ENCODE peak calls at places on chromosomes 6 and 20, in six cellular contexts. Q is transverse colon, T is esophagus squamous epithelium, R is tibial nerve, M is breast epithelium, J is spleen. X is an unnamed sample. For H3K4me1, the result is how much of the 10 kb centered on the place peaks cover.

GRCh38 chr6:132716238-132716637 is 2.4 kb upstream of the VNN1 start:
- DNase-seq in Q (no peak), T (no peak), R (no peak), M (no peak), J (no peak), X (no peak)

GRCh38 chr20:13384132-13384531 is 163.1 kb downstream of the ISM1 start:
- DNase-seq in Q (no peak), T (no peak), R (no peak), M (no peak), J (no peak), X (no peak)

GRCh38 chr6:79266051-79266450 is 31.6 kb upstream of the HMGN3 start:
- DNase-seq in Q (no peak), T (no peak), R (no peak), M (no peak), J (no peak), X (no peak)

GRCh38 chr6:43669050-43669921 is 18.3 kb downstream of the MRPS18A start:
- DNase-seq in Q (no peak), T (no peak), R (peak), M (peak), J (no peak), X (no peak)

GRCh38 chr6:134846865-134847264 is 103.0 kb downstream of the ALDH8A1 start:
- DNase-seq in Q (no peak), T (no peak), R (no peak), M (no peak), J (no peak), X (no peak)

GRCh38 chr20:635609-636338 is 17.2 kb downstream of the SRXN1 start:
- DNase-seq in Q (no peak), T (no peak), R (no peak), M (no peak), J (no peak), X (peak)

GRCh38 chr20:49343246-49343645 is 65.4 kb upstream of the ZNFX1 start:
- DNase-seq in Q (no peak), T (no peak), R (no peak), M (no peak), J (no peak), X (no peak)

GRCh38 chr6:1641391-1641790 is 31.7 kb downstream of the FOXC1 start:
- DNase-seq in Q (no peak), T (no peak), R (no peak), M (peak), J (no peak), X (peak)

GRCh38 chr20:43515628-43516027 is 8.1 kb downstream of the L3MBTL1 start:
- DNase-seq in Q (no peak), T (no peak), R (no peak), M (no peak), J (no peak), X (no peak)

GRCh38 chr6:114638346-114638745 is 295.5 kb upstream of the HS3ST5 start:
- DNase-seq in Q (no peak), T (no peak), R (no peak), M (no peak), J (no peak), X (no peak)

GRCh38 chr20:32446301-32447100 is 88.4 kb downstream of the ASXL1 start:
- DNase-seq in Q (peak), T (no peak), R (peak), M (no peak), J (peak), X (peak)

GRCh38 chr6:89508755-89509563 is 76.0 kb downstream of the ANKRD6 start:
- DNase-seq in Q (no peak), T (no peak), R (no peak), M (no peak), J (no peak), X (no peak)

GRCh38 chr6:158742988-158743651 is 76.0 kb downstream of the EZR start:
- DNase-seq in Q (no peak), T (no peak), R (no peak), M (no peak), J (no peak), X (no peak)

GRCh38 chr6:17820055-17820454 is 113.3 kb upstream of the NUP153 start:
- DNase-seq in Q (no peak), T (no peak), R (no peak), M (no peak), J (no peak), X (no peak)

GRCh38 chr6:35973670-35974222 is 50.7 kb downstream of the SLC26A8 start:
- DNase-seq in Q (peak), T (no peak), R (no peak), M (no peak), J (no peak), X (no peak)

GRCh38 chr6:94751641-94752329 is 825.5 kb upstream of the MANEA start:
- DNase-seq in Q (no peak), T (no peak), R (no peak), M (no peak), J (no peak), X (no peak)

DNA sequence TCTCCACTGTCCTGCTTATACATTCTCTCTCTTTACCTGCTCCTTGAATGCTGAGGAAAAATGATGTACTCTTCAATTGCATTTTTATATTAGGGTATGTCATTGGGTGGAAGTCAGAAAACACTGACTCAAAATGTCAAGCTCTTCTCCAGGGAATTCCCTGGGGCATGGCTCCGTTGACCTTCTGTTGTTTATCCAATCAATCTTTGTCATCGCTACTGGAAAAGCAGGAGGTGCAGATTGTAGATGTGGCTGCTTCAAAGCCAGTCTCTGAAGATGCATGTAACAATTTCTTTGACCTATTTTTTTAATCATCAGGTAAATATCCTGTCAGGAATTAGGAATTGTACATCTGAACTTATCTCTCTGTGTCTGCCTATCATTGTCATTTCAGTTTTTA is 63.9 kb upstream of the TENT5A start:
- DNase-seq in Q (no peak), T (no peak), R (no peak), M (no peak), J (no peak), X (no peak)
- H3K4me1 ChIP-seq in Q (under half), T (under half), R (under half), M (under half), J (under half), X (under half)

GRCh38 chr6:77368660-77369313 is 94.5 kb downstream of the HTR1B start:
- DNase-seq in Q (peak), T (no peak), R (no peak), M (peak), J (no peak), X (peak)
- H3K4me3 ChIP-seq in Q (peak), T (peak), R (peak), M (peak), J (peak), X (peak)

GRCh38 chr6:137882225-137882961 is 15.3 kb downstream of the TNFAIP3 start:
- DNase-seq in Q (no peak), T (no peak), R (no peak), M (no peak), J (no peak), X (no peak)
- TF ChIP-seq POLR2A in Q (no peak), T (no peak), R (no peak), M (no peak), J (no peak), X (no peak)

DNA sequence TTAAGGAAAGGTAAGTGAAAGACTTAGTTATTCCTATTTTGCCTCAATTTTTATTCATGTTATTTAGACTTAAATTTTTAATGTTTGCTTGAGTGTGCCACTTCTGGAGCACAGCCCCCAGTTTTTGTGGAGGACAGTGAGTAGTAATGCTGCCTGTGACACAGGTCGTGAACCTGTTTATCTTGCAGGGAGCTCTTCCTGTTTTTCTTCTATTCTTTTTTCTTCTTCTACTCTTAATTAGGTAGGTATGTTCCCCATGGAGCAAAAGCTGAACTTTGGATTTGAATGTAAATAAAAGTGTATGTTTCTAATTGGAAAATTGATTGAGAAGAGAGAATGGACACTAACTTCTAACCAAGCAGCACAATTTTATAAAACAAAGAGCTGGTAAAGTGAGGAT is 12.3 kb downstream of the SMPDL3A start:
- DNase-seq in Q (no peak), T (no peak), R (no peak), M (no peak), J (no peak), X (no peak)
- H3K4me1 ChIP-seq in Q (under half), T (under half), R (under half), M (under half), J (under half), X (half or more)

GRCh38 chr20:63738687-63739128 is 868 bp upstream of the SLC2A4RG start:
- DNase-seq in Q (peak), T (no peak), R (peak), M (no peak), J (peak), X (peak)

GRCh38 chr20:63737940-63738686 is 1.5 kb upstream of the SLC2A4RG start:
- DNase-seq in Q (peak), T (no peak), R (no peak), M (no peak), J (peak), X (no peak)

GRCh38 chr20:63736893-63737689 is 627 bp downstream of the LIME1 start:
- DNase-seq in Q (peak), T (no peak), R (no peak), M (no peak), J (peak), X (peak)

GRCh38 chr20:63735859-63736718 is at the start of gene LIME1:
- DNase-seq in Q (peak), T (no peak), R (no peak), M (no peak), J (peak), X (no peak)

GRCh38 chr20:63737690-63737939 is 1.2 kb downstream of the LIME1 start:
- DNase-seq in Q (no peak), T (no peak), R (no peak), M (no peak), J (no peak), X (no peak)
- H3K4me3 ChIP-seq in Q (peak), T (peak), R (no peak), M (peak), J (peak), X (no peak)

DNA sequence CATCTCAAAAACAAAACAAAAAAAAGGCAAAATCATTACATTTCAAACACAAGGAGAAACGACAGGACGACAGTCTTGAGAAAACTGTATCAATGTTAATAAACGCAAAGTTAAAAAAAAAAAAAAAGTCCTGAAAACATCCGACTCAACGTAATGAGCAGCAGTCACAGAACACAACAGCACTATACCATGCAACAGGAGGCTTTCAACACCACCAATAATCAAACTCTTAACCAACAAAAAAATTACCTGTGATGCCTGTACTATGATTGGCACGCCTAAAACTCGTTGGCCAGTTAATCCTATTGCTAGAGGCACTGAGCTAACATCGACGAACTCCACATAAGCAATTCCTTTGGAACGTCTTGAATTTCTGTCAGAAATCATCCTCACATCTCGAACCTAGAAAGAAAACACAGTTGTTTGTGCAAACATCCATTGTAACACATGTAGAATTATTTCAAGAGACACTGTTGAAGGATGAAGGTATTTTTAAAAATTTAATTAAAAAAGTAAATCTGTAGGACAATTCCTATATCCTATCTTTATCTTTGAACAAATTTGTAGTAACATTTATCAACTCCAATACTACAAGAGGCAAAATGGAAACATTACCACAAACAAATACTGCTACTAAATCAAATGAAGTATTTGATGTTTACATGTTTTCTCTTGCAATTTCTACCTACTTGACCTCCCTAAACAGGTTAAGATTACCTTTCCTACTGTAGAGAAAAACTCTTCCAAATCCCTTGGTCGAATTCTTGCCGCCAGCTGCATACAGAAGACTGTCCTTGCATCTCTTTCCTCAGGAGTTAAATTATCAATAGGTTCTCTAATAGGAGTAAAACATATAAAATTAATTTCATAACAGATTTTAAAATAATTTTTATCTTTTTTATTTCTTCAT is 17.5 kb downstream of the RBM39 start:
- DNase-seq in Q (no peak), T (no peak), R (no peak), M (no peak), J (no peak), X (no peak)
- TF ChIP-seq POLR2A in Q (no peak), T (no peak), R (no peak), M (no peak), J (no peak), X (no peak)

GRCh38 chr6:24856954-24857670 is 58.4 kb upstream of the ARMH2 start:
- DNase-seq in Q (no peak), T (no peak), R (no peak), M (no peak), J (no peak), X (no peak)
- H3K4me1 ChIP-seq in Q (under half), T (under half), R (under half), M (under half), J (half or more), X (under half)

GRCh38 chr6:156658186-156658585 is 119.0 kb upstream of the ARID1B start:
- DNase-seq in Q (no peak), T (no peak), R (no peak), M (no peak), J (no peak), X (no peak)
- H3K4me3 ChIP-seq in Q (no peak), T (no peak), R (no peak), M (no peak), J (no peak), X (no peak)